ENCODE peak calls at places on chromosomes 5 and 9, in four cellular contexts. One of them, this sample, is unnamed.
A peak's percentile ranks its signal among the peaks of the same experiment; 100 is the strongest.

GRCh38 chr5:32069396-32069795 is 104.7 kb downstream of the GOLPH3 start:
- DNase-seq in CD8-positive, alpha-beta T cell: no peak
- DNase-seq in lower lobe of right lung: no peak
- DNase-seq in spleen: no peak
- DNase-seq in this sample: no peak

GRCh38 chr9:69035438-69036316 is at the start of gene FXN:
- DNase-seq in lower lobe of right lung: peak; percentile 88
- DNase-seq in CD8-positive, alpha-beta T cell: peak; percentile 90
- DNase-seq in spleen: peak; percentile 97
- DNase-seq in this sample: peak; percentile 83

GRCh38 chr5:178113841-178114324 is 551 bp downstream of the N4BP3 start:
- DNase-seq in CD8-positive, alpha-beta T cell: no peak
- DNase-seq in spleen: no peak
- DNase-seq in lower lobe of right lung: no peak
- DNase-seq in this sample: peak; percentile 31

GRCh38 chr9:1837453-1838084 is 177.6 kb upstream of the SMARCA2 start:
- DNase-seq in CD8-positive, alpha-beta T cell: no peak
- DNase-seq in spleen: no peak
- DNase-seq in lower lobe of right lung: no peak
- DNase-seq in this sample: peak; percentile 43

GRCh38 chr5:125198270-125198974 is 452.0 kb upstream of the ZNF608 start:
- DNase-seq in CD8-positive, alpha-beta T cell: no peak
- DNase-seq in spleen: no peak
- DNase-seq in lower lobe of right lung: peak; percentile 50
- DNase-seq in this sample: peak; percentile 88

GRCh38 chr5:16866795-16867584 is 69.1 kb downstream of the MYO10 start:
- DNase-seq in lower lobe of right lung: peak; percentile 61
- DNase-seq in spleen: no peak
- DNase-seq in CD8-positive, alpha-beta T cell: no peak
- DNase-seq in this sample: peak; percentile 52

GRCh38 chr9:92328225-92328624 is 2.5 kb downstream of the CENPP start:
- DNase-seq in CD8-positive, alpha-beta T cell: no peak
- DNase-seq in spleen: no peak
- DNase-seq in lower lobe of right lung: no peak
- DNase-seq in this sample: no peak

GRCh38 chr9:111300140-111300735 is 29.8 kb downstream of the OR2K2 start:
- DNase-seq in CD8-positive, alpha-beta T cell: no peak
- DNase-seq in spleen: no peak
- DNase-seq in lower lobe of right lung: no peak
- DNase-seq in this sample: no peak

GRCh38 chr5:173771058-173771742 is 116.9 kb upstream of the CPEB4 start:
- DNase-seq in spleen: no peak
- DNase-seq in CD8-positive, alpha-beta T cell: no peak
- DNase-seq in lower lobe of right lung: no peak
- DNase-seq in this sample: no peak

GRCh38 chr5:104431946-104432345 is 869.4 kb upstream of the NUDT12 start:
- DNase-seq in lower lobe of right lung: no peak
- DNase-seq in spleen: no peak
- DNase-seq in CD8-positive, alpha-beta T cell: no peak
- DNase-seq in this sample: no peak

GRCh38 chr5:81302596-81302995 is 1.2 kb downstream of the ZCCHC9 start:
- DNase-seq in CD8-positive, alpha-beta T cell: no peak
- DNase-seq in lower lobe of right lung: no peak
- DNase-seq in spleen: no peak
- DNase-seq in this sample: no peak

GRCh38 chr5:126003309-126003708 is 419.9 kb upstream of the GRAMD2B start:
- DNase-seq in spleen: no peak
- DNase-seq in CD8-positive, alpha-beta T cell: no peak
- DNase-seq in lower lobe of right lung: no peak
- DNase-seq in this sample: peak; percentile 73

GRCh38 chr5:59276277-59276647 is 617.3 kb downstream of the PDE4D start:
- DNase-seq in CD8-positive, alpha-beta T cell: no peak
- DNase-seq in spleen: no peak
- DNase-seq in lower lobe of right lung: no peak
- DNase-seq in this sample: no peak

GRCh38 chr9:4228606-4229005 is 71.3 kb downstream of the GLIS3 start:
- DNase-seq in spleen: no peak
- DNase-seq in lower lobe of right lung: no peak
- DNase-seq in CD8-positive, alpha-beta T cell: no peak
- DNase-seq in this sample: no peak

GRCh38 chr9:109880276-109881169 is 100.5 kb downstream of the PALM2AKAP2 start:
- DNase-seq in lower lobe of right lung: no peak
- DNase-seq in CD8-positive, alpha-beta T cell: no peak
- DNase-seq in spleen: no peak
- DNase-seq in this sample: no peak

GRCh38 chr9:22392523-22392922 is 54.1 kb upstream of the DMRTA1 start:
- DNase-seq in spleen: no peak
- DNase-seq in lower lobe of right lung: no peak
- DNase-seq in CD8-positive, alpha-beta T cell: no peak
- DNase-seq in this sample: no peak

GRCh38 chr5:10584714-10585113 is 20.8 kb downstream of the ANKRD33B start:
- DNase-seq in lower lobe of right lung: no peak
- DNase-seq in CD8-positive, alpha-beta T cell: no peak
- DNase-seq in spleen: peak; percentile 55
- DNase-seq in this sample: no peak

GRCh38 chr5:80141147-80141671 is 106.1 kb downstream of the THBS4 start:
- DNase-seq in CD8-positive, alpha-beta T cell: peak; percentile 47
- DNase-seq in spleen: peak; percentile 87
- DNase-seq in lower lobe of right lung: peak; percentile 78
- DNase-seq in this sample: peak; percentile 26

GRCh38 chr5:94778299-94778698 is 159.8 kb downstream of the SLF1 start:
- DNase-seq in spleen: no peak
- DNase-seq in lower lobe of right lung: no peak
- DNase-seq in CD8-positive, alpha-beta T cell: no peak
- DNase-seq in this sample: no peak

GRCh38 chr5:150999704-151000452 is 20.5 kb upstream of the GPX3 start:
- DNase-seq in lower lobe of right lung: no peak
- DNase-seq in spleen: no peak
- DNase-seq in CD8-positive, alpha-beta T cell: no peak
- DNase-seq in this sample: peak; percentile 86

GRCh38 chr9:128420060-128420650 is 502 bp upstream of the CERCAM start:
- DNase-seq in lower lobe of right lung: peak; percentile 81
- DNase-seq in spleen: peak; percentile 93
- DNase-seq in CD8-positive, alpha-beta T cell: peak; percentile 77
- DNase-seq in this sample: peak; percentile 78

GRCh38 chr9:135076143-135076875 is 11.2 kb upstream of the OLFM1 start:
- DNase-seq in spleen: peak; percentile 35
- DNase-seq in CD8-positive, alpha-beta T cell: no peak
- DNase-seq in lower lobe of right lung: no peak
- DNase-seq in this sample: no peak

GRCh38 chr5:128962211-128962610 is 3.1 kb upstream of the SLC27A6 start:
- DNase-seq in spleen: no peak
- DNase-seq in CD8-positive, alpha-beta T cell: no peak
- DNase-seq in lower lobe of right lung: no peak
- DNase-seq in this sample: no peak

GRCh38 chr9:2620876-2621677 is 510 bp upstream of the VLDLR start:
- DNase-seq in CD8-positive, alpha-beta T cell: no peak
- DNase-seq in lower lobe of right lung: peak; percentile 87
- DNase-seq in spleen: peak; percentile 83
- DNase-seq in this sample: peak; percentile 87

GRCh38 chr9:73575071-73575470 is 423.4 kb downstream of the ANXA1 start:
- DNase-seq in CD8-positive, alpha-beta T cell: no peak
- DNase-seq in spleen: no peak
- DNase-seq in lower lobe of right lung: no peak
- DNase-seq in this sample: no peak

GRCh38 chr9:133742849-133743444 is 4.8 kb upstream of the SARDH start:
- DNase-seq in CD8-positive, alpha-beta T cell: peak; percentile 83
- DNase-seq in lower lobe of right lung: peak; percentile 73
- DNase-seq in spleen: peak; percentile 91
- DNase-seq in this sample: peak; percentile 77

GRCh38 chr5:95913663-95914062 is 48.0 kb downstream of the ELL2 start:
- DNase-seq in spleen: no peak
- DNase-seq in CD8-positive, alpha-beta T cell: no peak
- DNase-seq in lower lobe of right lung: no peak
- DNase-seq in this sample: no peak

GRCh38 chr9:93091453-93092081 is 4.5 kb upstream of the CARD19 start:
- DNase-seq in spleen: peak; percentile 59
- DNase-seq in CD8-positive, alpha-beta T cell: peak; percentile 50
- DNase-seq in lower lobe of right lung: peak; percentile 44
- DNase-seq in this sample: peak; percentile 47

GRCh38 chr5:43155394-43156096 is 34.8 kb downstream of the ZNF131 start:
- DNase-seq in CD8-positive, alpha-beta T cell: no peak
- DNase-seq in lower lobe of right lung: no peak
- DNase-seq in spleen: peak; percentile 14
- DNase-seq in this sample: no peak

GRCh38 chr5:32130865-32131264 is 43.3 kb downstream of the GOLPH3 start:
- DNase-seq in lower lobe of right lung: no peak
- DNase-seq in CD8-positive, alpha-beta T cell: no peak
- DNase-seq in spleen: no peak
- DNase-seq in this sample: no peak

GRCh38 chr5:15571081-15571480 is 71.1 kb downstream of the FBXL7 start:
- DNase-seq in spleen: no peak
- DNase-seq in CD8-positive, alpha-beta T cell: no peak
- DNase-seq in lower lobe of right lung: no peak
- DNase-seq in this sample: no peak

GRCh38 chr5:15570491-15570890 is 70.5 kb downstream of the FBXL7 start:
- DNase-seq in lower lobe of right lung: no peak
- DNase-seq in spleen: no peak
- DNase-seq in CD8-positive, alpha-beta T cell: no peak
- DNase-seq in this sample: no peak

GRCh38 chr5:15566306-15566705 is 66.3 kb downstream of the FBXL7 start:
- DNase-seq in lower lobe of right lung: no peak
- DNase-seq in spleen: no peak
- DNase-seq in CD8-positive, alpha-beta T cell: no peak
- DNase-seq in this sample: no peak

GRCh38 chr5:15571618-15572017 is 71.6 kb downstream of the FBXL7 start:
- DNase-seq in spleen: no peak
- DNase-seq in lower lobe of right lung: no peak
- DNase-seq in CD8-positive, alpha-beta T cell: no peak
- DNase-seq in this sample: no peak

GRCh38 chr5:15566789-15567188 is 66.8 kb downstream of the FBXL7 start:
- DNase-seq in CD8-positive, alpha-beta T cell: no peak
- DNase-seq in spleen: no peak
- DNase-seq in lower lobe of right lung: no peak
- DNase-seq in this sample: no peak
- H3K4me3 ChIP-seq in CD8-positive, alpha-beta T cell: no peak overlapping the region
- H3K4me3 ChIP-seq in spleen: no peak overlapping the region
- H3K4me3 ChIP-seq in lower lobe of right lung: no peak overlapping the region
- H3K4me3 ChIP-seq in this sample: no peak overlapping the region

GRCh38 chr5:2110934-2111462 is 228.3 kb upstream of the IRX4 start:
- DNase-seq in CD8-positive, alpha-beta T cell: no peak
- DNase-seq in spleen: no peak
- DNase-seq in lower lobe of right lung: no peak
- DNase-seq in this sample: no peak

GRCh38 chr5:2112128-2112808 is 229.5 kb upstream of the IRX4 start:
- DNase-seq in CD8-positive, alpha-beta T cell: no peak
- DNase-seq in spleen: no peak
- DNase-seq in lower lobe of right lung: no peak
- DNase-seq in this sample: no peak

GRCh38 chr5:2111569-2112105 is 228.9 kb upstream of the IRX4 start:
- DNase-seq in spleen: no peak
- DNase-seq in lower lobe of right lung: no peak
- DNase-seq in CD8-positive, alpha-beta T cell: no peak
- DNase-seq in this sample: no peak

GRCh38 chr5:2109566-2109965 is 226.8 kb upstream of the IRX4 start:
- DNase-seq in lower lobe of right lung: no peak
- DNase-seq in CD8-positive, alpha-beta T cell: no peak
- DNase-seq in spleen: no peak
- DNase-seq in this sample: no peak

GRCh38 chr5:2110137-2110933 is 227.6 kb upstream of the IRX4 start:
- DNase-seq in CD8-positive, alpha-beta T cell: no peak
- DNase-seq in spleen: no peak
- DNase-seq in lower lobe of right lung: no peak
- DNase-seq in this sample: no peak
- H3K4me3 ChIP-seq in CD8-positive, alpha-beta T cell: no peak overlapping the region
- H3K4me3 ChIP-seq in spleen: no peak overlapping the region
- H3K4me3 ChIP-seq in lower lobe of right lung: no peak overlapping the region
- H3K4me3 ChIP-seq in this sample: no peak overlapping the region

GRCh38 chr5:143436871-143437270 is 33.4 kb upstream of the NR3C1 start:
- DNase-seq in spleen: no peak
- DNase-seq in lower lobe of right lung: no peak
- DNase-seq in CD8-positive, alpha-beta T cell: no peak
- DNase-seq in this sample: no peak

GRCh38 chr5:143432658-143433239 is 29.3 kb upstream of the NR3C1 start:
- DNase-seq in spleen: no peak
- DNase-seq in CD8-positive, alpha-beta T cell: no peak
- DNase-seq in lower lobe of right lung: no peak
- DNase-seq in this sample: no peak

GRCh38 chr5:143435207-143435657 is 31.7 kb upstream of the NR3C1 start:
- DNase-seq in spleen: no peak
- DNase-seq in lower lobe of right lung: no peak
- DNase-seq in CD8-positive, alpha-beta T cell: peak; percentile 61
- DNase-seq in this sample: peak; percentile 30

GRCh38 chr5:143433680-143434079 is 30.2 kb upstream of the NR3C1 start:
- DNase-seq in lower lobe of right lung: no peak
- DNase-seq in CD8-positive, alpha-beta T cell: no peak
- DNase-seq in spleen: no peak
- DNase-seq in this sample: no peak

DNA sequence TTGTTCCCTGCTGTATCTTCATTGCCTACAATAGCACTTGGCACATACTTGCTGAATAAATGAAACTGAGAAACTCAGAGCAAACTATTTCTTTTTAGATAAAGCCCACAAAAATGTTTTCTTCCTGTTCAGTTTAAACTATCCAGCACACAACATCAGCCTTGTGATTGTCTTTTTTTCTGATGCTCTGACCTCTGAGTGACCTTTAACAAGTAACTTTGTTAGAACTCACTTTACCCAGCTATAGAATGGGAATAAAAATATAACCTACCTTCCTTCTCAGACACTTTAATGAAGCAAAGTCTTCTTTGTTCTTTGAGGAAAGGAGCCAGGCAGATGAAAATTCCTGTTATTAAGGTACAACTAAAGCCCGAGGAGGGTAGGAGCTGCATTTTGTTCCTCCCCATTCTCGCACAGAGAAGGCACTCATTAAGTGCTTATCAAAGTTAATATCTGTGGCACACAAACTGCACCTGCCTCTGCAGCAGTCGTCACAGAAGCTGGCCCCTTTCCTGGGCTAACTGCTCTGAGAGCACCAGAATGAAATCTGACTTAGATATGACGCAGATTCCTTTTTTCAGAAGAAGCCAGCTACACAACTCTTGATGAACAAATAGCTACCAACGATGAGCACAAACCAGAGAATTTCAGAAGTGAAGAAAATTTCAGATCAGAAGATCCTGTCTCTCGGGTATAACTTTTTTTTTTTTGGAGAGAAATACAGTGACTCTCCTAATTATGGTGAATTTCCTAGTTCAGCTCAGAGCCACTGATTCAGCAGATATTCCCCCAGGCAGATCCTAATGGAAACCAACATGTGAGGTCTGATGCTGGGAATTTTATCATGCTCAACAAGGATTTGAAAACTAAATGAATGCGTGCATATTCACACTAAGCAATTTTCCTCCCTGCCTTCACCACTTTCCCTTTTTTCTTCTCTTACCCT is 31.0 kb upstream of the NR3C1 start:
- DNase-seq in lower lobe of right lung: no peak
- DNase-seq in CD8-positive, alpha-beta T cell: peak; percentile 70
- DNase-seq in spleen: peak; percentile 78
- DNase-seq in this sample: peak; percentile 5
- H3K4me3 ChIP-seq in lower lobe of right lung: peak overlapping the region; percentile 33
- H3K4me3 ChIP-seq in CD8-positive, alpha-beta T cell: peak overlapping the region; percentile 44
- H3K4me3 ChIP-seq in spleen: peak overlapping the region; percentile 65
- H3K4me3 ChIP-seq in this sample: no peak overlapping the region

GRCh38 chr9:9901624-9902023 is 711.2 kb downstream of the PTPRD start:
- DNase-seq in lower lobe of right lung: no peak
- DNase-seq in spleen: no peak
- DNase-seq in CD8-positive, alpha-beta T cell: no peak
- DNase-seq in this sample: no peak
- H3K4me3 ChIP-seq in lower lobe of right lung: no peak overlapping the region
- H3K4me3 ChIP-seq in spleen: no peak overlapping the region
- H3K4me3 ChIP-seq in CD8-positive, alpha-beta T cell: no peak overlapping the region
- H3K4me3 ChIP-seq in this sample: no peak overlapping the region

GRCh38 chr9:89605181-89606048 is 603 bp downstream of the GADD45G start:
- DNase-seq in spleen: peak; percentile 92
- DNase-seq in CD8-positive, alpha-beta T cell: peak; percentile 60
- DNase-seq in lower lobe of right lung: peak; percentile 82
- DNase-seq in this sample: peak; percentile 72
- H3K4me3 ChIP-seq in spleen: peak overlapping the region; percentile 75
- H3K4me3 ChIP-seq in CD8-positive, alpha-beta T cell: peak overlapping the region; percentile 64
- H3K4me3 ChIP-seq in lower lobe of right lung: peak overlapping the region; percentile 80
- H3K4me3 ChIP-seq in this sample: peak overlapping the region; percentile 75